ENCODE peak calls at places on chromosomes 16 and 17, in ten cellular contexts. Q is HCT116, K is A549, E is heart left ventricle, B is thyroid gland, R is Peyer's patch, T is ovary, A is IMR-90, X is esophagus squamous epithelium, G is adrenal gland. M is an unnamed sample.
A peak's percentile ranks its signal among the peaks of the same experiment; 100 is the strongest.

GRCh38 chr17:66602659-66603363 is 232.1 kb upstream of the CACNG5 start:
- DNase-seq in Q (no peak), K (no peak), A (peak; percentile 77), B (no peak), X (no peak), R (no peak), T (no peak), G (no peak), E (peak; percentile 41), M (no peak)

GRCh38 chr16:48611329-48612137 is 1.6 kb upstream of the N4BP1 start:
- DNase-seq in T (no peak), E (no peak), G (no peak), A (no peak), K (peak; percentile 26), Q (no peak), X (no peak), R (peak; percentile 84), B (no peak), M (no peak)

GRCh38 chr17:58320163-58320558 is 8.4 kb downstream of the TSPOAP1 start:
- DNase-seq in T (no peak), G (no peak), A (no peak), B (no peak), Q (no peak), K (no peak), R (no peak), E (no peak), X (no peak), M (no peak)

GRCh38 chr16:12253731-12254130 is 277.2 kb downstream of the SNX29 start:
- DNase-seq in R (no peak), X (no peak), E (no peak), T (no peak), B (no peak), G (no peak), A (no peak), Q (no peak), K (no peak), M (no peak)

GRCh38 chr17:36934759-36935630 is 2.3 kb upstream of the LHX1 start:
- DNase-seq in T (no peak), A (no peak), K (peak; percentile 69), G (no peak), X (no peak), R (no peak), E (no peak), Q (no peak), B (no peak), M (no peak)

GRCh38 chr16:80671281-80671849 is 130.6 kb downstream of the DYNLRB2 start:
- DNase-seq in X (no peak), R (no peak), T (no peak), G (no peak), Q (no peak), A (no peak), B (no peak), K (no peak), E (no peak), M (no peak)

GRCh38 chr16:13435873-13436474 is 484.0 kb upstream of the ERCC4 start:
- DNase-seq in Q (no peak), K (no peak), T (no peak), E (no peak), B (no peak), A (no peak), X (no peak), R (no peak), G (no peak), M (no peak)

GRCh38 chr16:2082983-2083364 is 35.2 kb downstream of the TSC2 start:
- DNase-seq in X (no peak), Q (no peak), A (no peak), R (no peak), K (no peak), G (no peak), T (peak; percentile 60), E (peak; percentile 53), B (no peak), M (no peak)

GRCh38 chr16:84266451-84266850 is 26.6 kb upstream of the KCNG4 start:
- DNase-seq in A (peak; percentile 47), B (peak; percentile 42), G (peak; percentile 23), T (no peak), X (no peak), E (peak; percentile 61), R (peak; percentile 52), K (peak; percentile 88), Q (peak; percentile 93), M (peak; percentile 25)

GRCh38 chr17:27217631-27218030 is 76.3 kb upstream of the WSB1 start:
- DNase-seq in R (peak; percentile 61), G (no peak), A (no peak), X (no peak), T (no peak), K (no peak), B (no peak), Q (no peak), E (no peak), M (no peak)

GRCh38 chr17:51244041-51244440 is 15.8 kb downstream of the MBTD1 start:
- DNase-seq in X (no peak), R (no peak), Q (no peak), E (no peak), T (no peak), K (no peak), B (no peak), G (no peak), A (no peak), M (no peak)

GRCh38 chr16:66479661-66480264 is 52.7 kb downstream of the BEAN1 start:
- DNase-seq in B (no peak), A (no peak), E (no peak), Q (no peak), R (peak; percentile 28), T (peak; percentile 7), G (no peak), X (no peak), K (no peak), M (no peak)

GRCh38 chr16:77169650-77170236 is 21.2 kb upstream of the MON1B start:
- DNase-seq in G (peak; percentile 26), K (peak; percentile 61), B (peak; percentile 39), A (peak; percentile 34), R (peak; percentile 50), Q (peak; percentile 42), X (no peak), T (no peak), E (peak; percentile 28), M (peak; percentile 60)

GRCh38 chr17:49819118-49819517 is 28.8 kb downstream of the TAC4 start:
- DNase-seq in G (no peak), T (no peak), Q (no peak), B (no peak), A (no peak), E (no peak), R (no peak), X (no peak), K (no peak), M (no peak)
- H3K27ac ChIP-seq in G (no peak overlapping the region), T (no peak overlapping the region), Q (no peak overlapping the region), B (peak overlapping the region; percentile 86), A (no peak overlapping the region), E (no peak overlapping the region), R (no peak overlapping the region), X (no peak overlapping the region), K (no peak overlapping the region), M (no peak overlapping the region)

GRCh38 chr16:10076037-10076436 is 106.2 kb downstream of the GRIN2A start:
- DNase-seq in G (no peak), B (no peak), E (no peak), R (no peak), X (no peak), Q (no peak), T (no peak), K (no peak), A (no peak), M (no peak)
- TF ChIP-seq CTCF in G (no peak), B (no peak), E (no peak), R (no peak), X (no peak), Q (no peak), T (no peak), K (no peak), A (no peak), M (no peak)

DNA sequence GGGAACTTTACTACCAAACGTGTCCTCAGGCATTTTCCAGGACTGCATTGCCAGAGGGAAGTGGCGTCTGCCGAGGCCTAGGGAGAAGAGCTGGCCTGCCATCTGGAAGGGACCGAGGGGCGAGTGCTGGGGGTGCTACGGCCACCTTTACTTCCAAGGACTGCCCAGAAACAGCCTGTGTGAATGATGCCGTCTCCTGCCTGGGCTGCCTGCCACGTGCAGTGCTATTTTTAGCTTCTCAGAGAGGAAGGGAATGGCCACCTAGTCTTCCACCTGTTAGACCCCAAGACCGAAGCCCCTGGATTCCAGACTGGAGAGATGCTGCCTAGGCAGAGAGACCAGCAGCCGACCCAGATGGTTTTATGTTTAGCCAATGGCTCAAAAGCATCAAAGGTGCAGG is 57.2 kb downstream of the VAC14 start:
- DNase-seq in G (no peak), R (no peak), B (no peak), K (no peak), T (no peak), X (no peak), E (peak; percentile 59), Q (no peak), A (no peak), M (no peak)
- TF ChIP-seq POLR2A in G (no peak), R (no peak), B (no peak), K (no peak), T (no peak), X (no peak), E (no peak), Q (no peak), A (no peak), M (no peak)

GRCh38 chr17:74431568-74432483 is at the start of gene GPRC5C:
- DNase-seq in A (no peak), K (peak; percentile 88), T (peak; percentile 94), X (no peak), E (peak; percentile 87), G (peak; percentile 81), B (peak; percentile 95), Q (peak; percentile 66), R (peak; percentile 92), M (peak; percentile 91)

GRCh38 chr17:74430706-74431567 is 951 bp upstream of the GPRC5C start:
- DNase-seq in G (peak; percentile 94), A (peak; percentile 4), R (peak; percentile 86), B (peak; percentile 100), T (peak; percentile 98), X (no peak), Q (peak; percentile 40), K (peak; percentile 91), E (peak; percentile 90), M (peak; percentile 93)

GRCh38 chr17:74432484-74433391 is 850 bp downstream of the GPRC5C start:
- DNase-seq in X (no peak), Q (no peak), T (peak; percentile 40), B (peak; percentile 79), A (no peak), R (no peak), E (no peak), G (no peak), K (no peak), M (no peak)

GRCh38 chr17:74435775-74436359 is 4.0 kb downstream of the GPRC5C start:
- DNase-seq in E (no peak), R (no peak), K (no peak), Q (no peak), B (no peak), X (no peak), A (no peak), T (no peak), G (no peak), M (peak; percentile 53)

DNA sequence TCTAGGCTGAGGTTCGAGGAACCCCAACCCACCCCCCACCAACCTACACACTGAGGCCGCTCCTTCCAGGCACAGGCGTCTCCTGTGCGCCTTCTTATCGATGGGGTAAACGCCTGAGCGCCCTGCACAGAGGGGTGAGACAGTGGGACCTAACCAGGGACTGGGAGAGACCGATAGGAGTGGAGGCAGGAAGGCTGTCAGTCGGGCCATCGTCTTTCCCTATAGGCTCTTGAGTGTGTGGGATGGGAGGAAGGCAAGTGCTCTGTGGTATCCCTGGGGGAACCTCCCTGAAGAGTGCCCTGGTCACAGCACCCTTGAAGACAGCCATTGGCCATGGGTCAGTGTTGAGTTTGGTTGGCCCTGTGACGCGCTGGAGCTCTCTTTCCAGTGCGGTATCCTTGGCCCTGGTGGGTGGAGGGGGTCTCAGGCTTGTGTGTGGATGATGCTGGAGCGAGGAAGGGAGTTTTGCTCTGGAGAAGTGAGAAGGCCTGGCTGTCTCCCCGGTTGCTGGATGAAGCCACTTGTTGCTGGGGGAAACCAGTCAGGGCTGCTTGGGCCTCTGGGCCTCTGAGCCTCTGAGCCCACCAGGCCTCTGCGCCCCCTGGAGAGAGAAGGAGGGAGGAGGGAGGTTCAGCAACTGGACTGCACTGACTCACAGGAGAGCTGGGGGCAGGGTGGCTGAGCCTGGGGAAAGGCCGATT is 1.7 kb downstream of the GPRC5C start:
- DNase-seq in K (no peak), B (peak; percentile 58), A (no peak), G (no peak), R (no peak), T (peak; percentile 46), E (no peak), Q (no peak), X (no peak), M (peak; percentile 44)
- H3K27ac ChIP-seq in K (peak overlapping the region; percentile 95), B (peak overlapping the region; percentile 89), A (no peak overlapping the region), G (peak overlapping the region; percentile 66), R (no peak overlapping the region), T (peak overlapping the region; percentile 96), E (peak overlapping the region; percentile 99), Q (no peak overlapping the region), X (peak overlapping the region; percentile 93), M (peak overlapping the region; percentile 100)